ENCODE peak calls at places on chromosome 11, in four cellular contexts. P is activated CD8-positive, alpha-beta memory T cell treated with anti-CD3 and anti-CD28 coated beads, Interleukin-2, amount 50 U/mL, for 48 hours; M is SK-N-DZ; I is T-helper 2 cell. Z is an unnamed sample.

GRCh38 chr11:119263352-119263940 is 53.5 kb downstream of the MCAM start:
- DNase-seq in P (no peak), M (no peak), I (no peak), Z (no peak)

GRCh38 chr11:69111578-69112247 is 44.0 kb upstream of the SMIM38 start:
- DNase-seq in P (no peak), M (no peak), I (no peak), Z (no peak)

GRCh38 chr11:47480762-47481161 is 31.8 kb upstream of the RAPSN start:
- DNase-seq in P (no peak), M (no peak), I (no peak), Z (no peak)

GRCh38 chr11:68010058-68011041 is at the start of gene ALDH3B1:
- DNase-seq in P (no peak), M (peak; percentile 55), I (no peak), Z (no peak)

GRCh38 chr11:2462986-2463765 is 18.4 kb downstream of the KCNQ1 start:
- DNase-seq in P (peak; percentile 54), M (no peak), I (no peak), Z (no peak)

GRCh38 chr11:831132-831864 is 1.5 kb upstream of the CD151 start:
- DNase-seq in P (no peak), M (peak; percentile 63), I (no peak), Z (no peak)

GRCh38 chr11:10669258-10670033 is 24.1 kb downstream of the IRAG1 start:
- DNase-seq in P (no peak), M (peak; percentile 92), I (no peak), Z (no peak)

GRCh38 chr11:122976734-122977454 is 4.7 kb downstream of the BSX start:
- DNase-seq in P (no peak), M (no peak), I (no peak), Z (no peak)

Z was measured in stimulated activated effector memory CD8-positive, alpha-beta T cell treated with anti-CD3 and anti-CD28 coated beads, Interleukin-12 subunit alpha, Interleukin-12 subunit beta, amount 100 ng/mL, for 72 hours.